ENCODE peak calls at places on chromosomes 16 and 17, in ten cellular contexts. V, B, S, N, K, T, E, R, P and D are unnamed samples.

GRCh38 chr16:56241596-56241995 is 50.3 kb downstream of the GNAO1 start:
- DNase-seq in V (no peak), B (no peak), S (no peak), N (no peak), K (peak; percentile 9), T (no peak), E (no peak), R (no peak), P (no peak), D (no peak)

GRCh38 chr17:34542700-34543336 is 36.6 kb upstream of the TMEM132E start:
- DNase-seq in V (peak; percentile 17), B (no peak), S (no peak), N (no peak), K (no peak), T (peak; percentile 25), E (no peak), R (peak; percentile 23), P (no peak), D (no peak)

GRCh38 chr16:31853300-31853699 is 20.3 kb upstream of the ZNF267 start:
- DNase-seq in V (no peak), B (no peak), S (no peak), N (no peak), K (no peak), T (no peak), E (no peak), R (no peak), P (no peak), D (no peak)

GRCh38 chr17:43308999-43309398 is 75.2 kb upstream of the RNU2-1 start:
- DNase-seq in V (no peak), B (no peak), S (no peak), N (no peak), K (no peak), T (no peak), E (no peak), R (no peak), P (no peak), D (no peak)

GRCh38 chr17:50056961-50057330 is 1.0 kb downstream of the ITGA3 start:
- DNase-seq in V (no peak), B (no peak), S (peak; percentile 73), N (no peak), K (peak; percentile 49), T (peak; percentile 69), E (no peak), R (peak; percentile 78), P (no peak), D (no peak)

GRCh38 chr17:1515640-1516402 is 591 bp downstream of the INPP5K start:
- DNase-seq in V (peak; percentile 75), B (no peak), S (no peak), N (peak; percentile 74), K (peak; percentile 77), T (peak; percentile 81), E (no peak), R (peak; percentile 92), P (peak; percentile 83), D (peak; percentile 69)

GRCh38 chr16:65809627-65810026 is 556.9 kb upstream of the CDH5 start:
- DNase-seq in V (no peak), B (no peak), S (no peak), N (no peak), K (no peak), T (no peak), E (no peak), R (no peak), P (no peak), D (no peak)

GRCh38 chr16:78939600-78939999 is 660.9 kb downstream of the MAF start:
- DNase-seq in V (no peak), B (no peak), S (no peak), N (no peak), K (no peak), T (no peak), E (no peak), R (no peak), P (no peak), D (no peak)

DNA sequence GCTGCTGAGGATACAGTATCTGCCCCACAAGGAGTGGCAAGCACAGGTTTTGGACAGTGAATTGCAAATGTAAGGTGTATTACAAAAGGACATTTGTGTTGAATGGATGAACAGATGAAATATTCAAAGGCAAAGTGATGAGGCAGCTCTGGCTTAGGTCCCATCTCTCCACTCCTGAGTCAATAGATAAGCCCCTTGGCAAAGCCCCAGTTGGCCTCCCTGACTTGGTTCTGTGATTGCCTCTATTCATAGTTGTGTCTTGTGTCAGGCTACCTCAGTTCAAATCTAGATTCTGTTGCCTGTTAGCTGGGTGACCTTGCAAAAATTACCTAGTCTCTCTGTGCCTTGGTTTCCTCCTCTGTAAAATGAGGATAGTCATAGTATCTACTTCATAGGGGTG is 1.8 kb upstream of the MFAP4 start:
- DNase-seq in V (peak; percentile 69), B (no peak), S (no peak), N (no peak), K (no peak), T (peak; percentile 6), E (peak; percentile 14), R (no peak), P (peak; percentile 58), D (no peak)
- H3K4me1 ChIP-seq in V (peaks cover 29% of the 10 kb centered on the region), B (peaks cover 55% of the 10 kb centered on the region), S (peaks cover 6% of the 10 kb centered on the region), N (peaks cover 12% of the 10 kb centered on the region), K (peaks cover 25% of the 10 kb centered on the region), T (peaks cover 40% of the 10 kb centered on the region), E (peaks cover 21% of the 10 kb centered on the region), R (peaks cover 44% of the 10 kb centered on the region), P (peaks cover 9% of the 10 kb centered on the region), D (no peaks in the 10 kb centered on the region)

GRCh38 chr17:33166472-33166871 is 126.6 kb downstream of the ASIC2 start:
- DNase-seq in V (no peak), B (no peak), S (no peak), N (no peak), K (no peak), T (no peak), E (no peak), R (no peak), P (no peak), D (no peak)

GRCh38 chr17:33175565-33175964 is 117.5 kb downstream of the ASIC2 start:
- DNase-seq in V (peak; percentile 58), B (no peak), S (no peak), N (no peak), K (no peak), T (no peak), E (no peak), R (no peak), P (no peak), D (no peak)

GRCh38 chr17:33169580-33170285 is 123.4 kb downstream of the ASIC2 start:
- DNase-seq in V (no peak), B (no peak), S (no peak), N (peak; percentile 42), K (peak; percentile 68), T (no peak), E (no peak), R (peak; percentile 59), P (no peak), D (no peak)

GRCh38 chr17:33171931-33172330 is 121.2 kb downstream of the ASIC2 start:
- DNase-seq in V (no peak), B (no peak), S (no peak), N (no peak), K (no peak), T (no peak), E (no peak), R (no peak), P (no peak), D (no peak)
- H3K9me3 ChIP-seq in V (no peaks in the 10 kb centered on the region), B (no peaks in the 10 kb centered on the region), S (no peaks in the 10 kb centered on the region), N (no peaks in the 10 kb centered on the region), K (no peaks in the 10 kb centered on the region), T (no peaks in the 10 kb centered on the region), E (no peaks in the 10 kb centered on the region), R (no peaks in the 10 kb centered on the region), P (no peaks in the 10 kb centered on the region), D (no peaks in the 10 kb centered on the region)

GRCh38 chr17:77317091-77317519 is 176.3 kb downstream of the SEC14L1 start:
- DNase-seq in V (no peak), B (no peak), S (peak; percentile 46), N (no peak), K (no peak), T (peak; percentile 6), E (no peak), R (no peak), P (peak; percentile 59), D (no peak)
- H3K4me1 ChIP-seq in V (no peaks in the 10 kb centered on the region), B (peaks cover 55% of the 10 kb centered on the region), S (no peaks in the 10 kb centered on the region), N (peaks cover 77% of the 10 kb centered on the region), K (peaks cover 66% of the 10 kb centered on the region), T (peaks cover 29% of the 10 kb centered on the region), E (no peaks in the 10 kb centered on the region), R (peaks cover 35% of the 10 kb centered on the region), P (no peaks in the 10 kb centered on the region), D (peaks cover 35% of the 10 kb centered on the region)

DNA sequence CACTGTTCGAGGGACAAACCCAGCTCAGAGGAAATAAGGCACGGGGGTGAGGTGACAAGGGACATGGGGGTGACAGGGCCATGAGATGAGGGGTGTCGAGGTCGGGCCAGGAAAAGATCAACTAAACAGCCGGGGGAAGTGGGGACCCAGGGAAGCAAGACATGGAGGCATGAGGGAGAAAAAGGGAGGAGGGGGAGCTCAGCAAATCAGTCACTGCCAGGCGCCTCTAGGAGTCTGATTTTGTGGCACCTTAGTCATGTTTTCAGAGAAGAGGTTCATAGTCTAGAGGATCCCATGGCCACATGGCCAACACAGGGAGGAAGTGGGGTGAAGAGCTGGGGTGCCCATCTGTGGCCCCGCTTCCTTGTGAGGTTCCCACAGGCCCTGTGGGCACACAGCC is 814.5 kb downstream of the KCNJ18 start:
- DNase-seq in V (no peak), B (no peak), S (no peak), N (no peak), K (no peak), T (no peak), E (no peak), R (no peak), P (no peak), D (no peak)
- H3K9me3 ChIP-seq in V (no peaks in the 10 kb centered on the region), B (peaks cover 14% of the 10 kb centered on the region), S (no peaks in the 10 kb centered on the region), N (no peaks in the 10 kb centered on the region), K (peaks cover 45% of the 10 kb centered on the region), T (no peaks in the 10 kb centered on the region), E (no peaks in the 10 kb centered on the region), R (no peaks in the 10 kb centered on the region), P (no peaks in the 10 kb centered on the region), D (no peaks in the 10 kb centered on the region)